ENCODE peak calls at places on chromosomes 12 and 14, in eight cellular contexts. One of them, this sample, is unnamed.

GRCh38 chr12:111170559-111170958 is 198.3 kb downstream of the PHETA1 start:
- DNase-seq in activated CD4-positive, alpha-beta T cell treated with anti-CD3 and anti-CD28 coated beads for 48 hours: no peak
- DNase-seq in AG04450: no peak
- DNase-seq in amniotic epithelial cell: no peak
- DNase-seq in astrocyte: no peak
- DNase-seq in NCI-H1092 treated with DMSO at 0.1 percent for 48 hours: no peak
- DNase-seq in NAMALWA: peak; percentile 39
- DNase-seq in GM12892: no peak
- DNase-seq in this sample: no peak

GRCh38 chr14:73339846-73340565 is 102.7 kb downstream of the PAPLN start:
- DNase-seq in activated CD4-positive, alpha-beta T cell treated with anti-CD3 and anti-CD28 coated beads for 48 hours: no peak
- DNase-seq in AG04450: no peak
- DNase-seq in amniotic epithelial cell: no peak
- DNase-seq in astrocyte: no peak
- DNase-seq in NCI-H1092 treated with DMSO at 0.1 percent for 48 hours: no peak
- DNase-seq in NAMALWA: no peak
- DNase-seq in GM12892: no peak
- DNase-seq in this sample: no peak

GRCh38 chr14:76863724-76864407 is 37.7 kb downstream of the LRRC74A start:
- DNase-seq in activated CD4-positive, alpha-beta T cell treated with anti-CD3 and anti-CD28 coated beads for 48 hours: no peak
- DNase-seq in AG04450: no peak
- DNase-seq in amniotic epithelial cell: peak; percentile 12
- DNase-seq in astrocyte: no peak
- DNase-seq in NCI-H1092 treated with DMSO at 0.1 percent for 48 hours: peak; percentile 4
- DNase-seq in NAMALWA: no peak
- DNase-seq in GM12892: peak; percentile 37
- DNase-seq in this sample: no peak

GRCh38 chr12:666766-667308 is 3.6 kb upstream of the NINJ2 start:
- DNase-seq in activated CD4-positive, alpha-beta T cell treated with anti-CD3 and anti-CD28 coated beads for 48 hours: peak; percentile 58
- DNase-seq in AG04450: no peak
- DNase-seq in amniotic epithelial cell: peak; percentile 49
- DNase-seq in astrocyte: peak; percentile 58
- DNase-seq in NCI-H1092 treated with DMSO at 0.1 percent for 48 hours: no peak
- DNase-seq in NAMALWA: no peak
- DNase-seq in GM12892: no peak
- DNase-seq in this sample: no peak

GRCh38 chr12:106288134-106288509 is 14.4 kb upstream of the TCP11L2 start:
- DNase-seq in activated CD4-positive, alpha-beta T cell treated with anti-CD3 and anti-CD28 coated beads for 48 hours: no peak
- DNase-seq in AG04450: no peak
- DNase-seq in amniotic epithelial cell: no peak
- DNase-seq in astrocyte: peak; percentile 22
- DNase-seq in NCI-H1092 treated with DMSO at 0.1 percent for 48 hours: no peak
- DNase-seq in NAMALWA: no peak
- DNase-seq in GM12892: no peak
- DNase-seq in this sample: no peak

GRCh38 chr12:50825372-50825838 is 17.3 kb upstream of the TMPRSS12 start:
- DNase-seq in activated CD4-positive, alpha-beta T cell treated with anti-CD3 and anti-CD28 coated beads for 48 hours: no peak
- DNase-seq in AG04450: peak; percentile 50
- DNase-seq in amniotic epithelial cell: peak; percentile 77
- DNase-seq in astrocyte: peak; percentile 58
- DNase-seq in NCI-H1092 treated with DMSO at 0.1 percent for 48 hours: peak; percentile 19
- DNase-seq in NAMALWA: peak; percentile 80
- DNase-seq in GM12892: no peak
- DNase-seq in this sample: no peak

GRCh38 chr12:7444537-7444936 is 584 bp upstream of the CD163L1 start:
- DNase-seq in activated CD4-positive, alpha-beta T cell treated with anti-CD3 and anti-CD28 coated beads for 48 hours: no peak
- DNase-seq in AG04450: no peak
- DNase-seq in amniotic epithelial cell: no peak
- DNase-seq in astrocyte: no peak
- DNase-seq in NCI-H1092 treated with DMSO at 0.1 percent for 48 hours: no peak
- DNase-seq in NAMALWA: no peak
- DNase-seq in GM12892: no peak
- DNase-seq in this sample: no peak

GRCh38 chr12:48631071-48631470 is 51.0 kb downstream of the KANSL2 start:
- DNase-seq in activated CD4-positive, alpha-beta T cell treated with anti-CD3 and anti-CD28 coated beads for 48 hours: no peak
- DNase-seq in AG04450: no peak
- DNase-seq in amniotic epithelial cell: no peak
- DNase-seq in astrocyte: no peak
- DNase-seq in NCI-H1092 treated with DMSO at 0.1 percent for 48 hours: no peak
- DNase-seq in NAMALWA: no peak
- DNase-seq in GM12892: no peak
- DNase-seq in this sample: no peak

This sample was measured in H9.